ENCODE peak calls at places on chromosomes 4 and X, in five cellular contexts. G is T-cell; N is CD8-positive, alpha-beta memory T cell; T is CD4-positive, alpha-beta T cell; Z is AML-193. M is an unnamed sample.

GRCh38 chr4:168304744-168305459 is 13.7 kb downstream of the DDX60 start:
- DNase-seq in Z (no peak), N (no peak), T (no peak), G (no peak), M (peak; percentile 11)

GRCh38 chr4:79049840-79050520 is 110.7 kb upstream of the PAQR3 start:
- DNase-seq in Z (no peak), T (no peak), N (no peak), G (no peak), M (peak; percentile 85)

GRCh38 chr4:134215636-134216340 is 14.2 kb upstream of the PABPC4L start:
- DNase-seq in T (no peak), N (no peak), G (no peak), Z (no peak), M (no peak)

GRCh38 chr4:134072137-134072536 is 129.5 kb downstream of the PABPC4L start:
- DNase-seq in Z (no peak), G (no peak), N (no peak), T (no peak), M (no peak)

GRCh38 chr4:145388043-145388442 is 93.6 kb upstream of the SMAD1 start:
- DNase-seq in N (no peak), Z (no peak), T (no peak), G (no peak), M (no peak)

GRCh38 chr4:55866973-55867574 is 13.6 kb downstream of the EXOC1 start:
- DNase-seq in N (no peak), G (peak; percentile 9), T (no peak), Z (peak; percentile 57), M (peak; percentile 72)

GRCh38 chr4:144894525-144894924 is 203.5 kb downstream of the ANAPC10 start:
- DNase-seq in T (no peak), N (no peak), G (no peak), Z (peak; percentile 92), M (no peak)

GRCh38 chr4:184401397-184402171 is 72.8 kb downstream of the IRF2 start:
- DNase-seq in G (no peak), N (no peak), Z (no peak), T (no peak), M (no peak)

GRCh38 chrX:68238568-68238967 is 194.7 kb downstream of the OPHN1 start:
- DNase-seq in N (no peak), G (no peak), T (no peak), Z (no peak), M (no peak)

GRCh38 chr4:157185363-157185762 is 35.2 kb upstream of the GRIA2 start:
- DNase-seq in G (no peak), N (no peak), T (no peak), Z (no peak), M (no peak)

GRCh38 chr4:105679186-105679585 is 29.3 kb downstream of the INTS12 start:
- DNase-seq in G (no peak), N (no peak), T (no peak), Z (no peak), M (no peak)

GRCh38 chr4:158006973-158007372 is 165.9 kb downstream of the GASK1B start:
- DNase-seq in G (no peak), Z (peak; percentile 84), N (no peak), T (no peak), M (no peak)

GRCh38 chrX:148865237-148865636 is 364.8 kb downstream of the AFF2 start:
- DNase-seq in T (no peak), Z (no peak), N (no peak), G (no peak), M (no peak)

GRCh38 chr4:121072080-121072835 is at the start of gene NDNF:
- DNase-seq in N (peak; percentile 34), T (no peak), Z (no peak), G (peak; percentile 6), M (peak; percentile 52)

GRCh38 chr4:8325284-8325973 is 55.9 kb downstream of the HTRA3 start:
- DNase-seq in Z (no peak), N (no peak), G (no peak), T (no peak), M (no peak)

GRCh38 chr4:65343342-65343741 is 326.9 kb downstream of the EPHA5 start:
- DNase-seq in Z (no peak), T (no peak), G (no peak), N (no peak), M (no peak)

GRCh38 chrX:107505223-107505622 is 55.8 kb downstream of the FRMPD3 start:
- DNase-seq in G (no peak), Z (no peak), T (no peak), N (no peak), M (no peak)

GRCh38 chrX:51144828-51145442 is 187.7 kb upstream of the NUDT10 start:
- DNase-seq in N (no peak), Z (peak; percentile 7), T (peak; percentile 14), G (no peak), M (peak; percentile 36)

GRCh38 chrX:19867411-19867732 is 20.0 kb downstream of the SH3KBP1 start:
- DNase-seq in Z (no peak), G (no peak), T (no peak), N (no peak), M (peak; percentile 13)

GRCh38 chr4:92270908-92271307 is 32.9 kb upstream of the GRID2 start:
- DNase-seq in Z (no peak), G (no peak), T (no peak), N (no peak), M (no peak)

GRCh38 chr4:102663073-102663472 is 97.7 kb downstream of the MANBA start:
- DNase-seq in N (no peak), T (no peak), Z (peak; percentile 16), G (no peak), M (no peak)

GRCh38 chr4:61212788-61213187 is 12.7 kb downstream of the ADGRL3 start:
- DNase-seq in N (no peak), T (no peak), Z (no peak), G (no peak), M (no peak)

GRCh38 chr4:152278505-152279301 is 257.2 kb downstream of the FBXW7 start:
- DNase-seq in G (no peak), Z (no peak), T (no peak), N (no peak), M (no peak)

GRCh38 chrX:19535481-19535880 is 20.2 kb upstream of the MAP3K15 start:
- DNase-seq in Z (peak; percentile 21), T (no peak), G (no peak), N (no peak), M (peak; percentile 28)

M was measured in NCI-H446.